ENCODE peak calls at places on chromosomes 1 and 21, in five cellular contexts. W, C, Y, P and I are unnamed samples. For H3K36me3, the result is how much of the 10 kb centered on the place peaks cover.

GRCh38 chr1:230858918-230859819 is 9.2 kb downstream of the C1orf198 start:
- DNase-seq in Y (no peak), C (no peak), P (no peak), W (peak), I (peak)

GRCh38 chr1:204126941-204127340 is 24.9 kb downstream of the ETNK2 start:
- DNase-seq in W (no peak), Y (no peak), C (no peak), P (no peak), I (no peak)

GRCh38 chr1:51515982-51516638 is 3.0 kb downstream of the EPS15 start:
- DNase-seq in C (no peak), Y (no peak), P (no peak), W (no peak), I (no peak)

GRCh38 chr1:86380257-86380861 is 15.8 kb downstream of the ODF2L start:
- DNase-seq in W (peak), Y (peak), P (peak), C (no peak), I (no peak)

GRCh38 chr1:174682419-174683008 is 234.8 kb downstream of the GPR52 start:
- DNase-seq in P (no peak), C (no peak), W (peak), Y (no peak), I (no peak)

GRCh38 chr1:11893907-11894251 is 32.3 kb downstream of the KIAA2013 start:
- DNase-seq in W (peak), Y (no peak), P (peak), C (peak), I (no peak)

GRCh38 chr1:186812560-186812959 is 16.2 kb upstream of the PLA2G4A start:
- DNase-seq in P (no peak), C (no peak), W (peak), Y (no peak), I (no peak)

GRCh38 chr1:166947398-166948043 is 27.8 kb downstream of the ILDR2 start:
- DNase-seq in W (peak), Y (no peak), C (peak), P (no peak), I (no peak)

GRCh38 chr1:26700711-26701110 is 4.9 kb downstream of the ARID1A start:
- DNase-seq in W (peak), Y (no peak), P (peak), C (no peak), I (no peak)

GRCh38 chr1:151292207-151293030 is 10.3 kb downstream of the ZNF687 start:
- DNase-seq in C (no peak), W (no peak), Y (no peak), P (no peak), I (no peak)

GRCh38 chr1:229408458-229409037 is 25.3 kb downstream of the ACTA1 start:
- DNase-seq in Y (no peak), P (no peak), C (peak), W (peak), I (no peak)

GRCh38 chr1:27509127-27510080 is 19.4 kb upstream of the WASF2 start:
- DNase-seq in C (no peak), W (no peak), P (no peak), Y (no peak), I (no peak)

GRCh38 chr1:197838836-197839235 is 63.6 kb upstream of the DENND1B start:
- DNase-seq in P (no peak), W (peak), Y (peak), C (no peak), I (peak)

GRCh38 chr21:29190920-29191319 is 60.5 kb downstream of the MAP3K7CL start:
- DNase-seq in Y (no peak), P (no peak), W (peak), C (no peak), I (no peak)

GRCh38 chr1:188986751-188987417 is 1490.8 kb downstream of the BRINP3 start:
- DNase-seq in W (no peak), C (no peak), P (no peak), Y (no peak), I (no peak)

GRCh38 chr1:234500269-234500668 is 21.3 kb upstream of the TARBP1 start:
- DNase-seq in W (no peak), P (no peak), Y (no peak), C (no peak), I (no peak)

GRCh38 chr1:209038735-209039134 is 544.8 kb upstream of the CAMK1G start:
- DNase-seq in P (no peak), C (no peak), Y (peak), W (no peak), I (no peak)

GRCh38 chr21:36164427-36164784 is 7.8 kb downstream of the DOP1B start:
- DNase-seq in P (no peak), C (no peak), W (no peak), Y (no peak), I (no peak)

GRCh38 chr1:178506177-178506576 is 6.7 kb upstream of the TEX35 start:
- DNase-seq in C (peak), W (no peak), Y (no peak), P (no peak), I (no peak)

GRCh38 chr1:23194119-23194984 is 22.9 kb downstream of the HTR1D start:
- DNase-seq in Y (no peak), C (no peak), P (no peak), W (peak), I (peak)

DNA sequence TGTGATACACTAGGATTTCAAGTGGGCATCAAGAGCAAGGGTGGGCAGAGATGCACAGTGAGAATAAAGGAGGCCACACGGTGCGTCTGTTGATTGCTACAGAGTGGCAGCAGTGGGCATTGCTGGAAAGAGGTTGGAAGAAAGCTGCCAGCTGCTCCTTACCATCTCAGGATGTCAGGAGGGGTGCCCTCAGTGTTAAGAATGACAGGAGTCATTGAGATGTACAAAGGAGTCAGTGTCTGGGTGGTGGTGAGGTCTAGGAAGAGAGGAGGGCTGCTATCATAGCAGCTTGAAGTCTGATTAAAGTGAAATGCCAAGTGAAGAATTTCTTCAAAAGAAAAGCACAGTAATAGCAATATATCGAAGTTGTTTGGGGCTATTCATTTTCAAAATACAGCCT is 992.7 kb downstream of the TTLL7 start:
- DNase-seq in W (no peak), P (no peak), C (no peak), Y (no peak), I (no peak)
- H3K4me3 ChIP-seq in W (no peak), P (no peak), C (no peak), Y (no peak), I (no peak)

DNA sequence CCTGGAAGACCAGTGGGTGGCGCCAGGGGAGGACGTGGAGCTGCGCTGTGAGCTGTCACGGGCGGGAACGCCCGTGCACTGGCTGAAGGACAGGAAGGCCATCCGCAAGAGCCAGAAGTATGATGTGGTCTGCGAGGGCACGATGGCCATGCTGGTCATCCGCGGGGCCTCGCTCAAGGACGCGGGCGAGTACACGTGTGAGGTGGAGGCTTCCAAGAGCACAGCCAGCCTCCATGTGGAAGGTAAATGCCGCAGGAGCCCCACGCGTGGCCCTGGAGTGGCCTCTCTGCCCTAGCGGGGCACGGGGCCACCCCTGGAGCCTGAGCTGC is 75.2 kb downstream of the OBSCN start:
- DNase-seq in Y (no peak), P (no peak), C (peak), W (no peak), I (no peak)
- TF ChIP-seq CTCF in Y (no peak), P (peak), C (no peak), W (no peak), I (no peak)

GRCh38 chr1:44220755-44221154 is 7.5 kb downstream of the DMAP1 start:
- DNase-seq in Y (no peak), C (no peak), P (peak), W (no peak), I (no peak)

GRCh38 chr1:44219301-44219626 is 6.0 kb downstream of the DMAP1 start:
- DNase-seq in C (no peak), P (no peak), W (no peak), Y (no peak), I (no peak)

GRCh38 chr1:44218503-44219300 is 5.4 kb downstream of the DMAP1 start:
- DNase-seq in W (no peak), P (no peak), Y (no peak), C (no peak), I (no peak)

GRCh38 chr1:44220001-44220751 is 6.9 kb downstream of the DMAP1 start:
- DNase-seq in W (peak), C (no peak), Y (no peak), P (no peak), I (no peak)

DNA sequence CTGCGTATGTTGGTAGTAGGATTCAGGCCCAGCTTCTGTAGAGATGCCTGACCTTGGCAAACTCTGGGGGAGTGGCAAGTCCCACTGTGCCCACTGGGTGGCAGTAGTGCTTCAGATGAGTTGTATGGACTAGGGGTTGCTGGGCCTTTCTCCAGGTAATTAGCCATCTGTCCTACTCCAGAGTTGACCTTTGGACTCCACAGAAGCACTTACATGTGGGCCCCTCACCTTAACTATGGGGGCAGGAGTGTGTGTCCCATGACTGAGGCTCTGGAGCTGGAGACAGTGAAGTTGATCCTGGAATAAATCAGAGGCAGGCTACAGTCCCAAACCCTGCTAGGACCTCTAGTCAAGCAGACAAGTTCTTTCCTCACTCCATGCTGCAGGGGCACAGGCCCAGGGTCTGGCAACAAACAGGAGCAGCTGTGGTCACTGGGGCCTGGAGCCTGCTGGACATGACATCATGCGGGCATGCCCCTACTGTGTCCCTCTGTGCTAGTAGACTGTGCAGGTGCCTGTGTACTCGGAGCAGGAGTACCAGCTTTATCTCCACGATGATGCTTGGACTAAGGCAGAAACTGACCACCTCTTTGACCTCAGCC is 4.6 kb downstream of the DMAP1 start:
- DNase-seq in C (peak), W (peak), P (peak), Y (peak), I (no peak)
- H3K36me3 ChIP-seq in C (half or more), W (under half), P (half or more), Y (under half), I (under half)

GRCh38 chr1:119001181-119002018 is 13.3 kb upstream of the TBX15 start:
- DNase-seq in Y (no peak), W (no peak), C (no peak), P (no peak), I (no peak)
- H3K4me3 ChIP-seq in Y (peak), W (no peak), C (peak), P (no peak), I (no peak)

GRCh38 chr1:32454726-32455125 is 10.1 kb upstream of the ZBTB8B start:
- DNase-seq in C (no peak), P (no peak), Y (no peak), W (no peak), I (no peak)

GRCh38 chr1:32447469-32448185 is 17.2 kb upstream of the ZBTB8B start:
- DNase-seq in P (no peak), Y (no peak), C (no peak), W (peak), I (peak)

GRCh38 chr1:32448773-32449456 is 16.0 kb upstream of the ZBTB8B start:
- DNase-seq in C (no peak), W (no peak), P (peak), Y (no peak), I (no peak)
- TF ChIP-seq CTCF in C (no peak), W (no peak), P (peak), Y (no peak), I (peak)

GRCh38 chr1:224378855-224379631 is 22.4 kb downstream of the CNIH4 start:
- DNase-seq in P (no peak), W (no peak), C (no peak), Y (no peak), I (no peak)

GRCh38 chr1:224380003-224380402 is 23.3 kb downstream of the CNIH4 start:
- DNase-seq in C (no peak), P (peak), W (no peak), Y (no peak), I (no peak)

GRCh38 chr1:224373008-224373590 is 16.4 kb downstream of the CNIH4 start:
- DNase-seq in P (no peak), W (no peak), Y (no peak), C (no peak), I (no peak)

GRCh38 chr1:224377676-224378006 is 21.0 kb downstream of the CNIH4 start:
- DNase-seq in P (no peak), C (no peak), W (peak), Y (no peak), I (no peak)

GRCh38 chr1:224375059-224375458 is 18.4 kb downstream of the CNIH4 start:
- DNase-seq in P (no peak), W (no peak), Y (no peak), C (no peak), I (no peak)
- H3K36me3 ChIP-seq in P (half or more), W (under half), Y (under half), C (half or more), I (under half)

DNA sequence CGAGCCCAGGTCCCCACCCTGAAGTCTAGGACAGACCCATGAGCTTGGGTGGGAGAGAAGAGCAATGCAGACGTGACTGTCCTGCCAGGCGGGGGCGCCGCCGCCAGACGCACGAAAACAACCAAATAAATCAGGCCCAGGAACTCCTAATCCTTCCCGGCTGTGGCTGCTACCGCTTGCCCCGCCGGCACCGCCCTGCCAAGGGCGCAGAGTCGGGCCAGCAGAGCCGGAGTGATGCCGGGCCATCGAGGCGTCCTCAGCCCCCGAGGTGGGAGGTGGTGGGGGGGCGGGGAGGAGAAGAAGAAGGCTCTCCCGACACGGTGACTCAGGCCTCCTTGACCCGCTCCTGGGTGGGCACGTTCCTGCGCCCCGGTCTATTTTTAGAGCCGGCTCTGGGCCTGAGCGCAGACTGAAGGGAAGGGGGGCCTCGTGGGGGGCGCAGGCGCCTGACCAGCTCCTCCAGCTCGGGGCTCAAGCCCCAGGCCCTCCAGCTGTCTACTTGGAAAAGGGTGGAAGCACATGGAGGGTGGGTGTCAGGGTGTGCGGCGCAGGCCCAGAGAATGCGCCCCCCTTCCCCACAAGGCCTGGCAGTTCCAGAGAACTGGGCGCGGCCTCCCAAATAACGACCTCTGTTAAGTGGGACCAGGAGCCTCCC is 10.8 kb upstream of the COL16A1 start:
- DNase-seq in W (peak), Y (peak), P (peak), C (peak), I (peak)
- H3K4me3 ChIP-seq in W (no peak), Y (no peak), P (no peak), C (peak), I (peak)

DNA sequence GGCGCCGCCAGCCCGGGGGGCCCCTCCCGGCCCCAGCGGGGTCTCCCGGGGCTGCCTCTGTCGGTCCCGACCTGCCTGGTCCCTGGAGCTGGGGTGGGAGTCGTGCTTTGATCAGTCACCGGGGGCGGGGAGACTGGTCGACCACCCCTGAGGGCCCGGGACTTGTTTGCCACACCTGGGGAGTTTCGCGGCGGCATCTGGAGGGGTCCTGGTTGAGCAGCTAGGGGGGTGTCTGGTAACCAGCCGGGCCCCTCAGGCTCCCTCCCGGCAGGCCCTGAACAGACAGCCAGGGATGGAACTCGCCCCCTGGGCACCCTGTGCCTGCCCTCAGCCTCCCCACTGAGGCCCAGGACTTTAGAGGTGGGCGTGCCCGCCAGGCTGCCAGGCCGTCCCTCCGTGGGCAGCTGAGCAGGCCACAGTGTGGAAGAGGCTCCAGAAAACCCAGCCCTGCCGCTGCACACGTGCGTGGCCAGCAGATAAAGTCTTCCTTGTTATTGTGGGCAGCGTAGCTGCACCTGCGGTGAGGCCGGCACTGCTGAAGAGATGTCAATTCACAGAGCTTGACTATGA is 13.3 kb upstream of the SAMD11 start:
- DNase-seq in C (peak), P (no peak), W (no peak), Y (no peak), I (no peak)
- TF ChIP-seq CTCF in C (no peak), P (no peak), W (no peak), Y (no peak), I (no peak)